ENCODE peak calls at places on chromosomes 11 and 22, in four cellular contexts. M is prostate gland, T is thoracic aorta, O is cardiac muscle cell. H is an unnamed sample.

GRCh38 chr11:84164722-84165121 is 878.6 kb upstream of the CCDC90B start:
- DNase-seq in M (no peak), T (no peak), O (no peak), H (no peak)

GRCh38 chr22:37019309-37020191 is at the start of the genes MPST and TST:
- DNase-seq in M (peak), O (peak), T (no peak), H (no peak)

GRCh38 chr22:18927020-18927419 is 9.1 kb downstream of the PRODH start:
- DNase-seq in M (no peak), T (no peak), O (no peak), H (no peak)

GRCh38 chr22:28375761-28376534 is 303.7 kb downstream of the TTC28 start:
- DNase-seq in M (no peak), T (no peak), O (peak), H (no peak)

GRCh38 chr11:831132-831864 is 1.5 kb upstream of the CD151 start:
- DNase-seq in T (no peak), O (no peak), M (no peak), H (no peak)

GRCh38 chr22:26367402-26368245 is 61.4 kb upstream of the ASPHD2 start:
- DNase-seq in M (no peak), O (peak), T (no peak), H (peak)

GRCh38 chr11:126833020-126833419 is 167.6 kb downstream of the KIRREL3 start:
- DNase-seq in O (no peak), M (no peak), T (no peak), H (no peak)

GRCh38 chr22:20128902-20129746 is 2.5 kb upstream of the ZDHHC8 start:
- DNase-seq in T (no peak), O (peak), M (no peak), H (peak)

GRCh38 chr11:111305403-111305802 is 7.1 kb downstream of the POU2AF3 start:
- DNase-seq in O (no peak), T (no peak), M (no peak), H (no peak)

GRCh38 chr11:77095551-77096490 is 6.8 kb upstream of the OMP start:
- DNase-seq in O (no peak), M (no peak), T (no peak), H (no peak)

GRCh38 chr11:87127131-87127530 is 89.4 kb downstream of the TMEM135 start:
- DNase-seq in M (no peak), T (no peak), O (no peak), H (no peak)

GRCh38 chr11:33207408-33207985 is 46.2 kb upstream of the CSTF3 start:
- DNase-seq in M (no peak), T (no peak), O (peak), H (no peak)

GRCh38 chr11:46513934-46514342 is 79.9 kb downstream of the AMBRA1 start:
- DNase-seq in M (peak), T (no peak), O (peak), H (no peak)

GRCh38 chr22:26835929-26836528 is 178.6 kb downstream of the MIAT start:
- DNase-seq in M (no peak), T (no peak), O (peak), H (peak)

GRCh38 chr11:78253797-78254196 is 65.1 kb downstream of the USP35 start:
- DNase-seq in M (no peak), T (no peak), O (no peak), H (no peak)

GRCh38 chr22:47043835-47044721 is 281.6 kb downstream of the TBC1D22A start:
- DNase-seq in O (peak), M (no peak), T (no peak), H (no peak)

GRCh38 chr22:44701824-44702478 is at the start of gene PRR5:
- DNase-seq in O (peak), M (peak), T (no peak), H (peak)

GRCh38 chr22:17827466-17827865 is 53.2 kb upstream of the BID start:
- DNase-seq in M (no peak), O (no peak), T (no peak), H (no peak)

GRCh38 chr11:17570034-17570433 is 23.0 kb downstream of the OTOG start:
- DNase-seq in O (no peak), M (no peak), T (no peak), H (no peak)

GRCh38 chr22:37289156-37289735 is 6.9 kb downstream of the CYTH4 start:
- DNase-seq in T (no peak), M (no peak), O (no peak), H (no peak)

GRCh38 chr11:101127699-101128570 is 1.7 kb downstream of the PGR start:
- DNase-seq in T (no peak), O (no peak), M (no peak), H (no peak)

GRCh38 chr11:6746086-6746618 is 25.6 kb downstream of the OR2AG2 start:
- DNase-seq in O (peak), M (no peak), T (no peak), H (peak)

GRCh38 chr11:88295028-88295427 is 42.5 kb downstream of the CTSC start:
- DNase-seq in M (no peak), T (no peak), O (no peak), H (no peak)

GRCh38 chr22:22068657-22069056 is 86.1 kb upstream of the TOP3B start:
- DNase-seq in M (no peak), T (no peak), O (no peak), H (no peak)

GRCh38 chr11:64660205-64660604 is 62.8 kb downstream of the NRXN2 start:
- DNase-seq in O (no peak), T (no peak), M (no peak), H (no peak)

GRCh38 chr11:64661146-64661545 is 61.9 kb downstream of the NRXN2 start:
- DNase-seq in M (no peak), T (peak), O (peak), H (no peak)

GRCh38 chr11:64661622-64662021 is 61.4 kb downstream of the NRXN2 start:
- DNase-seq in O (no peak), T (no peak), M (no peak), H (no peak)

GRCh38 chr11:64659417-64660144 is 63.4 kb downstream of the NRXN2 start:
- DNase-seq in O (peak), T (no peak), M (no peak), H (no peak)

GRCh38 chr11:64660706-64661105 is 62.3 kb downstream of the NRXN2 start:
- DNase-seq in M (no peak), T (no peak), O (no peak), H (no peak)
- H3K27ac ChIP-seq in M (no peak), T (peak), O (no peak), H (no peak)

GRCh38 chr11:34303028-34303427 is 54.8 kb downstream of the ABTB2 start:
- DNase-seq in M (no peak), O (peak), T (no peak), H (no peak)
- H3K27ac ChIP-seq in M (no peak), O (peak), T (no peak), H (no peak)

GRCh38 chr11:59845399-59845798 is at the start of gene CBLIF:
- DNase-seq in M (no peak), T (no peak), O (no peak), H (no peak)

GRCh38 chr11:59842316-59842715 is 3.0 kb downstream of the CBLIF start:
- DNase-seq in M (no peak), O (no peak), T (no peak), H (no peak)

GRCh38 chr11:59847620-59848019 is 2.3 kb upstream of the CBLIF start:
- DNase-seq in O (no peak), T (no peak), M (no peak), H (no peak)

GRCh38 chr11:59849129-59849528 is 3.8 kb upstream of the CBLIF start:
- DNase-seq in O (no peak), M (no peak), T (no peak), H (no peak)

GRCh38 chr11:59846556-59846955 is 1.3 kb upstream of the CBLIF start:
- DNase-seq in M (no peak), O (no peak), T (no peak), H (no peak)
- H3K27ac ChIP-seq in M (no peak), O (no peak), T (no peak), H (no peak)

DNA sequence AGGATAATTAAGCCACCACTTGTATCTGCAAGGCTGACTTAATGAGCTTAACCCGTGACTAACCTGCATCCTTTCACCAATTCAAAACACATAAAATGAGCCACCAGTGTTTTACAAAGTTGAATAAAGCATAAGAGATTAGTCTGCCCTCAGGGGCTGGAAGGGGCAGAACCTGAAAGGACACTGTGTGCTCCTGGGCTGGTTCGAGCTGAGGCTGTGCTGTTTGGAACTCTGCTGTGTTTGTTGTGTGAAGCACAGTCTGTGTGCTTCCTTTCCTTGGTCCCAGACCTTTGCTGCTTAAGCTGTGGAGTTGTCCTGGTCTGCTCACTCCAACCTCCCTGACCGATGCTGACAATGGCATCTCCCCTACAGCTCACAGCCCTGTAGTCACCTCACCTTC is 27.7 kb downstream of the FBXO7 start:
- DNase-seq in M (no peak), T (no peak), O (no peak), H (no peak)
- H3K27ac ChIP-seq in M (no peak), T (no peak), O (no peak), H (no peak)